ENCODE peak calls at places on chromosomes 6 and 20, in eight cellular contexts. One of them, this sample, is unnamed.

GRCh38 chr6:142867988-142868818 is 76.8 kb downstream of the HIVEP2 start:
- DNase-seq in colonic mucosa: no peak
- DNase-seq in kidney epithelial cell: no peak
- DNase-seq in HCT116: no peak
- DNase-seq in mesothelial cell of epicardium: no peak
- DNase-seq in CD4-positive, alpha-beta T cell: no peak
- DNase-seq in foreskin keratinocyte: no peak
- DNase-seq in activated B cell treated with CpG ODN at 0.5 μM for 24 hours: no peak
- DNase-seq in this sample: no peak

GRCh38 chr6:17179246-17180073 is 77.6 kb downstream of the STMND1 start:
- DNase-seq in colonic mucosa: no peak
- DNase-seq in kidney epithelial cell: no peak
- DNase-seq in HCT116: no peak
- DNase-seq in mesothelial cell of epicardium: no peak
- DNase-seq in CD4-positive, alpha-beta T cell: no peak
- DNase-seq in foreskin keratinocyte: peak; percentile 57
- DNase-seq in activated B cell treated with CpG ODN at 0.5 μM for 24 hours: no peak
- DNase-seq in this sample: peak; percentile 73

GRCh38 chr6:53458097-53458866 is 86.6 kb downstream of the GCLC start:
- DNase-seq in colonic mucosa: no peak
- DNase-seq in kidney epithelial cell: no peak
- DNase-seq in HCT116: no peak
- DNase-seq in mesothelial cell of epicardium: no peak
- DNase-seq in CD4-positive, alpha-beta T cell: no peak
- DNase-seq in foreskin keratinocyte: no peak
- DNase-seq in activated B cell treated with CpG ODN at 0.5 μM for 24 hours: peak; percentile 20
- DNase-seq in this sample: no peak

GRCh38 chr20:48723308-48724264 is 104.2 kb downstream of the PREX1 start:
- DNase-seq in colonic mucosa: no peak
- DNase-seq in kidney epithelial cell: no peak
- DNase-seq in HCT116: no peak
- DNase-seq in mesothelial cell of epicardium: no peak
- DNase-seq in CD4-positive, alpha-beta T cell: no peak
- DNase-seq in foreskin keratinocyte: no peak
- DNase-seq in activated B cell treated with CpG ODN at 0.5 μM for 24 hours: no peak
- DNase-seq in this sample: no peak

GRCh38 chr6:37809144-37809543 is 10.4 kb upstream of the ZFAND3 start:
- DNase-seq in colonic mucosa: no peak
- DNase-seq in kidney epithelial cell: no peak
- DNase-seq in HCT116: no peak
- DNase-seq in mesothelial cell of epicardium: no peak
- DNase-seq in CD4-positive, alpha-beta T cell: no peak
- DNase-seq in foreskin keratinocyte: no peak
- DNase-seq in activated B cell treated with CpG ODN at 0.5 μM for 24 hours: no peak
- DNase-seq in this sample: no peak

GRCh38 chr20:38091447-38092216 is 58.1 kb downstream of the RPRD1B start:
- DNase-seq in colonic mucosa: no peak
- DNase-seq in kidney epithelial cell: no peak
- DNase-seq in HCT116: no peak
- DNase-seq in mesothelial cell of epicardium: no peak
- DNase-seq in CD4-positive, alpha-beta T cell: no peak
- DNase-seq in foreskin keratinocyte: no peak
- DNase-seq in activated B cell treated with CpG ODN at 0.5 μM for 24 hours: no peak
- DNase-seq in this sample: no peak

GRCh38 chr6:8429821-8430220 is 5.5 kb downstream of the SLC35B3 start:
- DNase-seq in colonic mucosa: no peak
- DNase-seq in kidney epithelial cell: no peak
- DNase-seq in HCT116: no peak
- DNase-seq in mesothelial cell of epicardium: no peak
- DNase-seq in CD4-positive, alpha-beta T cell: no peak
- DNase-seq in foreskin keratinocyte: no peak
- DNase-seq in activated B cell treated with CpG ODN at 0.5 μM for 24 hours: no peak
- DNase-seq in this sample: no peak

GRCh38 chr6:98579089-98579488 is 255.3 kb upstream of the POU3F2 start:
- DNase-seq in colonic mucosa: no peak
- DNase-seq in kidney epithelial cell: no peak
- DNase-seq in HCT116: no peak
- DNase-seq in mesothelial cell of epicardium: no peak
- DNase-seq in CD4-positive, alpha-beta T cell: no peak
- DNase-seq in foreskin keratinocyte: no peak
- DNase-seq in activated B cell treated with CpG ODN at 0.5 μM for 24 hours: no peak
- DNase-seq in this sample: no peak

GRCh38 chr6:95091823-95092436 is 485.4 kb upstream of the MANEA start:
- DNase-seq in colonic mucosa: no peak
- DNase-seq in kidney epithelial cell: peak; percentile 28
- DNase-seq in HCT116: peak; percentile 57
- DNase-seq in mesothelial cell of epicardium: no peak
- DNase-seq in CD4-positive, alpha-beta T cell: no peak
- DNase-seq in foreskin keratinocyte: no peak
- DNase-seq in activated B cell treated with CpG ODN at 0.5 μM for 24 hours: no peak
- DNase-seq in this sample: peak; percentile 50

GRCh38 chr6:40852667-40853383 is 186.2 kb downstream of the UNC5CL start:
- DNase-seq in colonic mucosa: no peak
- DNase-seq in kidney epithelial cell: no peak
- DNase-seq in HCT116: peak; percentile 12
- DNase-seq in mesothelial cell of epicardium: no peak
- DNase-seq in CD4-positive, alpha-beta T cell: no peak
- DNase-seq in foreskin keratinocyte: no peak
- DNase-seq in activated B cell treated with CpG ODN at 0.5 μM for 24 hours: no peak
- DNase-seq in this sample: peak; percentile 33

GRCh38 chr20:15406072-15406471 is 1068.7 kb upstream of the FLRT3 start:
- DNase-seq in colonic mucosa: no peak
- DNase-seq in kidney epithelial cell: no peak
- DNase-seq in HCT116: no peak
- DNase-seq in mesothelial cell of epicardium: no peak
- DNase-seq in CD4-positive, alpha-beta T cell: no peak
- DNase-seq in foreskin keratinocyte: no peak
- DNase-seq in activated B cell treated with CpG ODN at 0.5 μM for 24 hours: no peak
- DNase-seq in this sample: no peak

GRCh38 chr6:36595168-36595818 is 1.1 kb downstream of the SRSF3 start:
- DNase-seq in colonic mucosa: peak; percentile 58
- DNase-seq in kidney epithelial cell: no peak
- DNase-seq in HCT116: no peak
- DNase-seq in mesothelial cell of epicardium: no peak
- DNase-seq in CD4-positive, alpha-beta T cell: no peak
- DNase-seq in foreskin keratinocyte: no peak
- DNase-seq in activated B cell treated with CpG ODN at 0.5 μM for 24 hours: no peak
- DNase-seq in this sample: no peak

GRCh38 chr6:103273048-103273447 is 1586.7 kb downstream of the HACE1 start:
- DNase-seq in colonic mucosa: no peak
- DNase-seq in kidney epithelial cell: no peak
- DNase-seq in HCT116: peak; percentile 56
- DNase-seq in mesothelial cell of epicardium: no peak
- DNase-seq in CD4-positive, alpha-beta T cell: no peak
- DNase-seq in foreskin keratinocyte: no peak
- DNase-seq in activated B cell treated with CpG ODN at 0.5 μM for 24 hours: no peak
- DNase-seq in this sample: no peak

GRCh38 chr6:103264020-103264419 is 1595.7 kb downstream of the HACE1 start:
- DNase-seq in colonic mucosa: no peak
- DNase-seq in kidney epithelial cell: no peak
- DNase-seq in HCT116: no peak
- DNase-seq in mesothelial cell of epicardium: no peak
- DNase-seq in CD4-positive, alpha-beta T cell: no peak
- DNase-seq in foreskin keratinocyte: no peak
- DNase-seq in activated B cell treated with CpG ODN at 0.5 μM for 24 hours: no peak
- DNase-seq in this sample: no peak

DNA sequence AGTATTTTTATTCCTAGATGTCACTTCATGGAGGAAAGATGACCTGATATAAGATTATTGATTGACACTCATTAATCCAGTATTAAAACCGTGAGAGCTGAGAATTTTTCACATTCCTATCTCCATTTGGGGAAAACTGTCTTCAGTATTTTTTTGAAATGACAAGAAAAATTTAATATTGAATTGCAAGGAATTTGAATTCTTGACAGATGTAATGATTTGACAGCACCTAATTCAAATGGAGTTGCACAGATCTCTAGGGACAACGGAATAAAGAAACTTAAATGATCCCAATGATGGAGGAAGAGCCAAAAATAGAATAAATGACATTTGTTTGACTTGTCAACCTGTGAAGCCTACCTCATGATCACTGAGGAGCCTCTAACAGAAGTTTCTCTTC is 1591.4 kb downstream of the HACE1 start:
- DNase-seq in colonic mucosa: no peak
- DNase-seq in kidney epithelial cell: no peak
- DNase-seq in HCT116: no peak
- DNase-seq in mesothelial cell of epicardium: no peak
- DNase-seq in CD4-positive, alpha-beta T cell: no peak
- DNase-seq in foreskin keratinocyte: no peak
- DNase-seq in activated B cell treated with CpG ODN at 0.5 μM for 24 hours: no peak
- DNase-seq in this sample: no peak
- TF ChIP-seq CTCF in colonic mucosa: no peak
- TF ChIP-seq CTCF in kidney epithelial cell: no peak
- TF ChIP-seq CTCF in HCT116: no peak
- TF ChIP-seq CTCF in mesothelial cell of epicardium: no peak
- TF ChIP-seq CTCF in CD4-positive, alpha-beta T cell: no peak
- TF ChIP-seq CTCF in foreskin keratinocyte: no peak
- TF ChIP-seq CTCF in activated B cell treated with CpG ODN at 0.5 μM for 24 hours: no peak
- TF ChIP-seq CTCF in this sample: no peak

GRCh38 chr6:170584181-170584953 is at the start of gene PDCD2:
- DNase-seq in colonic mucosa: peak; percentile 95
- DNase-seq in kidney epithelial cell: peak; percentile 72
- DNase-seq in HCT116: peak; percentile 79
- DNase-seq in mesothelial cell of epicardium: peak; percentile 73
- DNase-seq in CD4-positive, alpha-beta T cell: peak; percentile 87
- DNase-seq in foreskin keratinocyte: peak; percentile 66
- DNase-seq in activated B cell treated with CpG ODN at 0.5 μM for 24 hours: peak; percentile 86
- DNase-seq in this sample: peak; percentile 90

GRCh38 chr6:170584954-170585498 is 589 bp upstream of the PDCD2 start:
- DNase-seq in colonic mucosa: no peak
- DNase-seq in kidney epithelial cell: no peak
- DNase-seq in HCT116: no peak
- DNase-seq in mesothelial cell of epicardium: no peak
- DNase-seq in CD4-positive, alpha-beta T cell: no peak
- DNase-seq in foreskin keratinocyte: no peak
- DNase-seq in activated B cell treated with CpG ODN at 0.5 μM for 24 hours: no peak
- DNase-seq in this sample: no peak

GRCh38 chr6:170578909-170579308 is 5.5 kb downstream of the PDCD2 start:
- DNase-seq in colonic mucosa: no peak
- DNase-seq in kidney epithelial cell: no peak
- DNase-seq in HCT116: no peak
- DNase-seq in mesothelial cell of epicardium: no peak
- DNase-seq in CD4-positive, alpha-beta T cell: no peak
- DNase-seq in foreskin keratinocyte: no peak
- DNase-seq in activated B cell treated with CpG ODN at 0.5 μM for 24 hours: no peak
- DNase-seq in this sample: no peak

DNA sequence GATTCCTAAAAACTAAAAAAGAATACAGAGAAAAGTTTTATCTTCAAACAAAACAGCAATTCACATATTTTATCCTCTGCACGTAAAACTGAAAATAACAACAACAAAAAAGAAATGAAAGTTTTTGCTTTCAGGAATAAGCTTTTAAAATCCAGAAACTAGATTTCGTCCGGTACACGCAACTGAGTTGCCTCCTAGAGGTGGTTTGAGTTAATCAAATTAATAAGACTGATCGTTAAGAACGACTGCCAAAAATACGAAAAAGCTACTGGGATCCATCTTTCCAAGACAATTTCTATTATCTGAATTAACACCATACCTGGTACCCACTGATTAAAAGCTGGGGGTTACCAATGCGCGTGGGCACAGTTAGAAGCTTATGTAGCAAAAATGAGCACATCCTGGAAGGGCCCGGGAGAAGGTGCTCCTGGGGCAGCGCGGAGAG is 679 bp downstream of the PDCD2 start:
- DNase-seq in colonic mucosa: no peak
- DNase-seq in kidney epithelial cell: no peak
- DNase-seq in HCT116: no peak
- DNase-seq in mesothelial cell of epicardium: no peak
- DNase-seq in CD4-positive, alpha-beta T cell: no peak
- DNase-seq in foreskin keratinocyte: no peak
- DNase-seq in activated B cell treated with CpG ODN at 0.5 μM for 24 hours: no peak
- DNase-seq in this sample: peak; percentile 10
- TF ChIP-seq CTCF in colonic mucosa: no peak
- TF ChIP-seq CTCF in kidney epithelial cell: no peak
- TF ChIP-seq CTCF in HCT116: no peak
- TF ChIP-seq CTCF in mesothelial cell of epicardium: no peak
- TF ChIP-seq CTCF in CD4-positive, alpha-beta T cell: no peak
- TF ChIP-seq CTCF in foreskin keratinocyte: no peak
- TF ChIP-seq CTCF in activated B cell treated with CpG ODN at 0.5 μM for 24 hours: no peak
- TF ChIP-seq CTCF in this sample: peak; percentile 66

GRCh38 chr20:24658920-24659660 is 189.7 kb downstream of the SYNDIG1 start:
- DNase-seq in colonic mucosa: no peak
- DNase-seq in kidney epithelial cell: no peak
- DNase-seq in HCT116: no peak
- DNase-seq in mesothelial cell of epicardium: no peak
- DNase-seq in CD4-positive, alpha-beta T cell: no peak
- DNase-seq in foreskin keratinocyte: no peak
- DNase-seq in activated B cell treated with CpG ODN at 0.5 μM for 24 hours: no peak
- DNase-seq in this sample: no peak

GRCh38 chr20:24657878-24658620 is 188.6 kb downstream of the SYNDIG1 start:
- DNase-seq in colonic mucosa: no peak
- DNase-seq in kidney epithelial cell: no peak
- DNase-seq in HCT116: no peak
- DNase-seq in mesothelial cell of epicardium: no peak
- DNase-seq in CD4-positive, alpha-beta T cell: no peak
- DNase-seq in foreskin keratinocyte: no peak
- DNase-seq in activated B cell treated with CpG ODN at 0.5 μM for 24 hours: no peak
- DNase-seq in this sample: no peak

GRCh38 chr20:24654425-24654824 is 185.0 kb downstream of the SYNDIG1 start:
- DNase-seq in colonic mucosa: no peak
- DNase-seq in kidney epithelial cell: no peak
- DNase-seq in HCT116: no peak
- DNase-seq in mesothelial cell of epicardium: no peak
- DNase-seq in CD4-positive, alpha-beta T cell: no peak
- DNase-seq in foreskin keratinocyte: no peak
- DNase-seq in activated B cell treated with CpG ODN at 0.5 μM for 24 hours: no peak
- DNase-seq in this sample: no peak

GRCh38 chr20:24656391-24656790 is 187.0 kb downstream of the SYNDIG1 start:
- DNase-seq in colonic mucosa: no peak
- DNase-seq in kidney epithelial cell: no peak
- DNase-seq in HCT116: no peak
- DNase-seq in mesothelial cell of epicardium: no peak
- DNase-seq in CD4-positive, alpha-beta T cell: no peak
- DNase-seq in foreskin keratinocyte: no peak
- DNase-seq in activated B cell treated with CpG ODN at 0.5 μM for 24 hours: no peak
- DNase-seq in this sample: no peak

DNA sequence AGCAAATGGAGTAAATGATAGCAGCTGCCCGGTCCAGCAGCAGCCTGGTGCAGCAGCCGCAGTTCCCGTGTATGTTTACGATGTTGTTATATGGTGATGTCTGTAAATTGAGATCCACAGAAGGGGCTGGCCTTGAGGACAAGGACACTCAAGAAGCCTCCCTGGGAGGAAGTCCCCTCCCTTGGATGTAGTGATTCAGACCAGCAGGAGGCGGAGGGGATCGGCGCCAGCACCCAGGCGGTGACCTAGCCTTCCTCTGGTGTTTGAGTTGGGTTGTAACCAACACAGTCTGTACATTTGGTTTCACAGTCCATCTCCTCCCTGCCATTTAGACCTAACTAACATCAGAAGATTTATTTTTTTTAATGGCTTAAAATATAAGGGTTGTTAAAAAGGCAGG is 187.8 kb downstream of the SYNDIG1 start:
- DNase-seq in colonic mucosa: no peak
- DNase-seq in kidney epithelial cell: no peak
- DNase-seq in HCT116: no peak
- DNase-seq in mesothelial cell of epicardium: no peak
- DNase-seq in CD4-positive, alpha-beta T cell: no peak
- DNase-seq in foreskin keratinocyte: no peak
- DNase-seq in activated B cell treated with CpG ODN at 0.5 μM for 24 hours: no peak
- DNase-seq in this sample: no peak
- TF ChIP-seq CTCF in colonic mucosa: no peak
- TF ChIP-seq CTCF in kidney epithelial cell: no peak
- TF ChIP-seq CTCF in HCT116: no peak
- TF ChIP-seq CTCF in mesothelial cell of epicardium: no peak
- TF ChIP-seq CTCF in CD4-positive, alpha-beta T cell: no peak
- TF ChIP-seq CTCF in foreskin keratinocyte: no peak
- TF ChIP-seq CTCF in activated B cell treated with CpG ODN at 0.5 μM for 24 hours: no peak
- TF ChIP-seq CTCF in this sample: no peak

GRCh38 chr6:129568015-129568414 is 142.0 kb downstream of the ARHGAP18 start:
- DNase-seq in colonic mucosa: no peak
- DNase-seq in kidney epithelial cell: no peak
- DNase-seq in HCT116: no peak
- DNase-seq in mesothelial cell of epicardium: no peak
- DNase-seq in CD4-positive, alpha-beta T cell: no peak
- DNase-seq in foreskin keratinocyte: no peak
- DNase-seq in activated B cell treated with CpG ODN at 0.5 μM for 24 hours: no peak
- DNase-seq in this sample: no peak
- TF ChIP-seq CTCF in colonic mucosa: no peak
- TF ChIP-seq CTCF in kidney epithelial cell: no peak
- TF ChIP-seq CTCF in HCT116: no peak
- TF ChIP-seq CTCF in mesothelial cell of epicardium: no peak
- TF ChIP-seq CTCF in CD4-positive, alpha-beta T cell: no peak
- TF ChIP-seq CTCF in foreskin keratinocyte: no peak
- TF ChIP-seq CTCF in activated B cell treated with CpG ODN at 0.5 μM for 24 hours: no peak
- TF ChIP-seq CTCF in this sample: no peak